ENCODE peak calls at places on chromosomes 6 and 20, in nine cellular contexts. Z is lower leg skin, M is vagina, X is Peyer's patch, W is HCT116, T is GM12891, D is ovary, K is A549, I is IMR-90. B is an unnamed sample.

GRCh38 chr20:50561379-50562078 is 51.3 kb downstream of the PTPN1 start:
- DNase-seq in Z (no peak), M (no peak), X (no peak), W (peak; percentile 95), T (no peak), D (peak; percentile 51), K (peak; percentile 75), I (peak; percentile 99), B (no peak)

GRCh38 chr20:4455301-4455701 is 266.4 kb upstream of the PRND start:
- DNase-seq in Z (no peak), M (no peak), X (no peak), W (peak; percentile 15), T (no peak), D (no peak), K (no peak), I (no peak), B (no peak)

GRCh38 chr6:126530777-126531176 is 190.9 kb downstream of the CENPW start:
- DNase-seq in Z (no peak), M (no peak), X (no peak), W (no peak), T (no peak), D (no peak), K (no peak), I (no peak), B (no peak)

GRCh38 chr6:43983632-43984031 is 143.6 kb downstream of the MRPL14 start:
- DNase-seq in Z (no peak), M (no peak), X (no peak), W (no peak), T (no peak), D (no peak), K (no peak), I (no peak), B (no peak)

GRCh38 chr6:149049230-149049629 is 268.3 kb upstream of the TAB2 start:
- DNase-seq in Z (no peak), M (no peak), X (no peak), W (no peak), T (no peak), D (no peak), K (no peak), I (peak; percentile 41), B (no peak)

GRCh38 chr6:147157930-147158329 is 46.3 kb upstream of the STXBP5 start:
- DNase-seq in Z (no peak), M (no peak), X (no peak), W (no peak), T (no peak), D (no peak), K (no peak), I (no peak), B (no peak)

GRCh38 chr6:82144007-82144851 is 103.3 kb downstream of the IBTK start:
- DNase-seq in Z (no peak), M (no peak), X (peak; percentile 48), W (peak; percentile 75), T (no peak), D (no peak), K (peak; percentile 47), I (peak; percentile 98), B (no peak)

GRCh38 chr6:53795254-53795701 is 473 bp downstream of the LRRC1 start:
- DNase-seq in Z (no peak), M (no peak), X (peak; percentile 51), W (no peak), T (no peak), D (no peak), K (no peak), I (no peak), B (no peak)

GRCh38 chr20:18314786-18315406 is 26.6 kb downstream of the ZNF133 start:
- DNase-seq in Z (no peak), M (no peak), X (no peak), W (no peak), T (no peak), D (no peak), K (peak; percentile 22), I (peak; percentile 80), B (no peak)

GRCh38 chr6:24547243-24547642 is 52.5 kb downstream of the ALDH5A1 start:
- DNase-seq in Z (no peak), M (no peak), X (no peak), W (no peak), T (no peak), D (no peak), K (no peak), I (no peak), B (peak; percentile 38)

GRCh38 chr20:41317536-41318270 is at the start of gene ZHX3:
- DNase-seq in Z (peak; percentile 99), M (peak; percentile 96), X (peak; percentile 99), W (peak; percentile 85), T (peak; percentile 96), D (peak; percentile 97), K (peak; percentile 90), I (peak; percentile 94), B (peak; percentile 98)
- TF ChIP-seq POLR2A in Z (no peak), M (no peak), X (peak; percentile 81), W (no peak), T (peak; percentile 36), D (peak; percentile 40), K (peak; percentile 84), I (no peak), B (peak; percentile 33)

GRCh38 chr6:13452346-13453171 is 34.8 kb downstream of the GFOD1 start:
- DNase-seq in Z (peak; percentile 68), M (no peak), X (no peak), W (no peak), T (no peak), D (no peak), K (no peak), I (no peak), B (no peak)

GRCh38 chr6:13453172-13453552 is 34.2 kb downstream of the GFOD1 start:
- DNase-seq in Z (no peak), M (no peak), X (no peak), W (no peak), T (no peak), D (no peak), K (no peak), I (no peak), B (no peak)

GRCh38 chr6:13455604-13456003 is 31.8 kb downstream of the GFOD1 start:
- DNase-seq in Z (peak; percentile 81), M (no peak), X (no peak), W (no peak), T (no peak), D (no peak), K (no peak), I (no peak), B (no peak)

GRCh38 chr6:13454286-13455221 is 32.8 kb downstream of the GFOD1 start:
- DNase-seq in Z (peak; percentile 92), M (peak; percentile 85), X (no peak), W (no peak), T (no peak), D (no peak), K (no peak), I (peak; percentile 85), B (peak; percentile 58)

DNA sequence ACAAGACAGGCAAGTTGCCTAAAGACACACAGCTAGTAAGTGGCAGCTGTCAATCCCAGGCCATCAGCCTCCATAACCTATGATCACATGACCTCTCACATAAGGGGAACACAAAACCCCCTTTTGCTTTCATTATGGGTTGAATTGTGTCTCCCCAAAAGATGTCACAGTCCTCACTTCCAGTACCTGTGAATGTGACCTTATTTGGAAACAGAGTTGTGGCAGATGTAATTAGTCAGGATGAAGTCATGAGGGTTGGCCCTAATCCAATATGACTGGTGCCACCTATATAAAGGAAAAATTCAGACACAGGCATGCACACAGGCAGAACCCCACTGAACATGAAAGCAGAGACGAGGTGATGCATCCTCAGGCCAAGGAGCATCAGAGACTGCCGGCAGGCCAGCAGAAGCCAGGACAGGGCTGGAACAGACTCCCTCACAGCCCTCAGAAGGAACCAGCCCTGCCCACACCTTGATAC is 33.6 kb downstream of the GFOD1 start:
- DNase-seq in Z (peak; percentile 40), M (peak; percentile 72), X (no peak), W (peak; percentile 80), T (no peak), D (no peak), K (peak; percentile 6), I (peak; percentile 49), B (peak; percentile 54)
- TF ChIP-seq POLR2A in Z (no peak), M (no peak), X (no peak), W (no peak), T (peak; percentile 58), D (no peak), K (no peak), I (no peak), B (peak; percentile 29)

GRCh38 chr6:158572653-158573541 is 13.0 kb downstream of the TMEM181 start:
- DNase-seq in Z (peak; percentile 63), M (no peak), X (no peak), W (no peak), T (no peak), D (no peak), K (no peak), I (no peak), B (no peak)

GRCh38 chr6:158574800-158575199 is 14.9 kb downstream of the TMEM181 start:
- DNase-seq in Z (peak; percentile 23), M (no peak), X (no peak), W (no peak), T (no peak), D (no peak), K (no peak), I (no peak), B (no peak)

GRCh38 chr6:158573542-158573931 is 13.6 kb downstream of the TMEM181 start:
- DNase-seq in Z (peak; percentile 57), M (no peak), X (no peak), W (no peak), T (no peak), D (no peak), K (no peak), I (no peak), B (no peak)

GRCh38 chr6:158570681-158570962 is 10.7 kb downstream of the TMEM181 start:
- DNase-seq in Z (no peak), M (no peak), X (no peak), W (no peak), T (no peak), D (no peak), K (no peak), I (no peak), B (no peak)

GRCh38 chr6:158571826-158572652 is 12.1 kb downstream of the TMEM181 start:
- DNase-seq in Z (peak; percentile 80), M (no peak), X (peak; percentile 91), W (no peak), T (no peak), D (no peak), K (no peak), I (no peak), B (peak; percentile 38)
- TF ChIP-seq POLR2A in Z (no peak), M (no peak), X (peak; percentile 76), W (no peak), T (no peak), D (no peak), K (no peak), I (no peak), B (no peak)

DNA sequence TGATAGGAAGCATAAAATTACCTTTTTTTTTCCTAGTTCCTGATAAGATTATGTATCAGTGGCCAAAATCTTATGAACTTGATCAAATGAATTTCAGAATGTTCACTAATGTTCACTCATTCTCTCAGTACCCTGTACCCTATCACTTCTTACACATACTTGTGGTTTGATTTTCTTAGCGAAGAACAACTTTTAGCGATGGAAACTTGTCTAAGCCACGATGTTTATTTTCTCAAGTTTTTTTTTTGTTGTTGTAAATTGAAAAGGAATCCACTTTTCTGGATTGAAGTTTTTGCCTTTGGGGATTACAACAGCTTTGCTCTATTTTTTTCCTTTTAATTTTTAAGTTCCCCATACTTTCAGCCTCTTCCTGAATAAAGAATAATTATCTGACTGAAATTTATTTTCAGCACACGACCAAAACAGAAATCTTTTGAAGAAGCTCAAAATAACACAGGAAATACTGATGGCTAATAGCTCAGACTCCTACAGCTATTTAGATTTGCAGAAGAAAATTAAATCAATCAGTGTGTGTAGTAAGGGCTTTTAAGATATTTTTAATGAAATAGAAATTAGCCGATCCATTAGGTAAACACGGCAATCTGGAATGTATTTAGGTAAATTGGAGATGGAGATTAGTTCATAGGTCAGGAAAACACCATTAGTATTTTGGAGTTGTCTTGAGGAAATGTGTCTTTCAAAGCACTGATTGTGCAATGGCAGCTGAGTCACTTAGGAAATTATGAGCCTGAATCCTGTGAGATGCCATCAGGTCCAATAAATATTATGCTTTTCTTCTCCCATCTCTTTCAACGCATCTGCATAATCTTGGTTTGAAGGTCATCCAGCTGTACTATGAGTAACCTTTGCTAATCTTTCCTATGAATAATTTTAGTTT is 217.5 kb downstream of the GJA1 start:
- DNase-seq in Z (no peak), M (no peak), X (no peak), W (peak; percentile 18), T (no peak), D (no peak), K (peak; percentile 2), I (peak; percentile 91), B (no peak)
- TF ChIP-seq POLR2A in Z (no peak), M (no peak), X (no peak), W (no peak), T (no peak), D (no peak), K (no peak), I (no peak), B (no peak)